ENCODE peak calls at places on chromosomes 16 and 17, in eight cellular contexts. V is RWPE1, G is mesothelial cell of epicardium, P is fibroblast of the aortic adventitia, X is ovary, S is neural progenitor cell, U is gastrocnemius medialis, M is cardiac muscle cell. F is an unnamed sample.

GRCh38 chr16:65249768-65250167 is 127.9 kb upstream of the CDH11 start:
- DNase-seq in P (peak; percentile 95), V (no peak), U (peak; percentile 11), G (no peak), S (no peak), X (peak; percentile 85), M (peak; percentile 91), F (peak; percentile 86)

GRCh38 chr16:1152651-1153259 is at the start of gene CACNA1H:
- DNase-seq in V (peak; percentile 71), M (no peak), X (peak; percentile 89), G (peak; percentile 43), P (no peak), S (peak; percentile 86), U (no peak), F (no peak)

GRCh38 chr16:48366165-48367093 is 18.8 kb downstream of the SIAH1 start:
- DNase-seq in S (peak; percentile 62), U (peak; percentile 67), P (peak; percentile 97), M (peak; percentile 95), X (no peak), G (no peak), V (peak; percentile 76), F (no peak)

GRCh38 chr16:80968386-80969113 is 38.1 kb downstream of the CMC2 start:
- DNase-seq in M (no peak), S (no peak), X (no peak), V (no peak), U (no peak), P (peak; percentile 47), G (no peak), F (no peak)

GRCh38 chr16:26787924-26788323 is 278.8 kb upstream of the C16orf82 start:
- DNase-seq in S (no peak), X (no peak), V (no peak), M (no peak), G (no peak), P (no peak), U (no peak), F (no peak)

GRCh38 chr16:82439678-82440293 is 187.0 kb upstream of the CDH13 start:
- DNase-seq in G (no peak), V (peak; percentile 38), P (peak; percentile 1), X (no peak), U (no peak), M (peak; percentile 16), S (peak; percentile 35), F (no peak)

GRCh38 chr17:76682306-76682705 is 28.5 kb downstream of the MXRA7 start:
- DNase-seq in P (peak; percentile 97), M (peak; percentile 94), G (no peak), S (no peak), X (peak; percentile 83), V (no peak), U (no peak), F (no peak)

GRCh38 chr17:33506889-33507650 is 214.0 kb upstream of the ASIC2 start:
- DNase-seq in P (no peak), M (peak; percentile 23), G (no peak), X (no peak), V (no peak), S (no peak), U (no peak), F (no peak)

GRCh38 chr16:4500283-4500682 is 24.1 kb downstream of the HMOX2 start:
- DNase-seq in G (no peak), M (peak; percentile 83), X (no peak), V (peak; percentile 87), P (peak; percentile 89), U (peak; percentile 70), S (no peak), F (no peak)

GRCh38 chr17:1022278-1023024 is 25.5 kb downstream of the TIMM22 start:
- DNase-seq in X (no peak), G (no peak), M (no peak), U (no peak), V (no peak), S (peak; percentile 57), P (no peak), F (peak; percentile 69)

GRCh38 chr17:7704601-7705268 is at the start of gene EFNB3:
- DNase-seq in M (peak; percentile 66), X (peak; percentile 59), G (peak; percentile 57), P (peak; percentile 36), S (peak; percentile 92), U (no peak), V (no peak), F (no peak)

GRCh38 chr16:52964290-52964689 is 88.4 kb downstream of the CHD9NB start:
- DNase-seq in X (no peak), S (peak; percentile 89), U (no peak), P (no peak), V (no peak), M (no peak), G (no peak), F (no peak)

GRCh38 chr17:8185580-8186445 is 4.2 kb downstream of the BORCS6 start:
- DNase-seq in U (peak; percentile 82), G (peak; percentile 84), M (peak; percentile 77), V (peak; percentile 59), X (peak; percentile 94), S (peak; percentile 88), P (peak; percentile 70), F (peak; percentile 97)

GRCh38 chr17:10547351-10547750 is 2.1 kb downstream of the MYH2 start:
- DNase-seq in X (no peak), G (no peak), M (no peak), U (no peak), P (no peak), S (no peak), V (no peak), F (no peak)

GRCh38 chr17:82939213-82940030 is 99.6 kb upstream of the ZNF750 start:
- DNase-seq in S (no peak), V (no peak), X (peak; percentile 29), U (no peak), M (no peak), P (no peak), G (no peak), F (no peak)

GRCh38 chr17:4475463-4475862 is 23.2 kb upstream of the SPNS2 start:
- DNase-seq in S (no peak), P (no peak), V (no peak), X (no peak), G (no peak), U (no peak), M (no peak), F (no peak)

GRCh38 chr17:7439462-7440112 is at the start of gene FGF11:
- DNase-seq in X (no peak), V (no peak), P (no peak), M (no peak), U (no peak), S (peak; percentile 56), G (no peak), F (no peak)

GRCh38 chr16:53041196-53041977 is 11.3 kb downstream of the CHD9NB start:
- DNase-seq in G (peak; percentile 31), P (peak; percentile 86), V (peak; percentile 81), X (peak; percentile 80), U (peak; percentile 66), S (peak; percentile 40), M (peak; percentile 90), F (peak; percentile 73)

GRCh38 chr16:27766166-27766925 is 216.4 kb downstream of the KATNIP start:
- DNase-seq in V (no peak), M (no peak), U (no peak), S (no peak), G (no peak), X (no peak), P (no peak), F (no peak)

GRCh38 chr16:65521685-65522338 is 399.9 kb upstream of the CDH11 start:
- DNase-seq in P (peak; percentile 59), X (no peak), G (no peak), S (peak; percentile 48), M (peak; percentile 51), U (no peak), V (no peak), F (no peak)

GRCh38 chr17:39264119-39264518 is 38.4 kb upstream of the STAC2 start:
- DNase-seq in M (peak; percentile 21), P (peak; percentile 70), G (no peak), V (no peak), S (no peak), X (no peak), U (peak; percentile 85), F (peak; percentile 63)

GRCh38 chr17:39261286-39261685 is 35.5 kb upstream of the STAC2 start:
- DNase-seq in P (no peak), U (no peak), G (no peak), M (no peak), X (no peak), S (peak; percentile 60), V (no peak), F (peak; percentile 5)
- TF ChIP-seq CTCF in P (peak; percentile 10), U (no peak), G (no peak), M (peak; percentile 27), X (no peak), S (peak; percentile 57), V (no peak), F (no peak)

DNA sequence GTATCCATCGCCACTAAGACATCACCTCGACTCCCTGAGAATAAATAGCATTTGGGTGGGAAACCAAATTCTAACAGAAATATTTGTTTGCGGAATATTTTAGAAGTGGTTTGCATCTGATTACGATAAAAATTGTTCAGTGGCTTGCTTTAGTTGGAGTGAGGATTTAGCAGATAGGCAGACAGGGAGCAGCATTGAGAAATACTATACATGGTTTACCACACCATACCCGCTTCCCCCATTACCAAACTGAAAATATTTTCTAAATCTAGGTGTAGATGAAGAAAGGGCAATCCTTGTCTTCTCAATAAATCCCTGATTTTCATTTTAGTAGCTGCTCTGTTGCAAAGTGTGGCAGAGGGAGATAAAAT is 895 bp upstream of the BAHCC1 start:
- DNase-seq in P (no peak), X (no peak), M (no peak), S (no peak), V (no peak), U (no peak), G (no peak), F (no peak)
- TF ChIP-seq CTCF in P (no peak), X (no peak), M (no peak), S (no peak), V (no peak), U (no peak), G (no peak), F (no peak)

DNA sequence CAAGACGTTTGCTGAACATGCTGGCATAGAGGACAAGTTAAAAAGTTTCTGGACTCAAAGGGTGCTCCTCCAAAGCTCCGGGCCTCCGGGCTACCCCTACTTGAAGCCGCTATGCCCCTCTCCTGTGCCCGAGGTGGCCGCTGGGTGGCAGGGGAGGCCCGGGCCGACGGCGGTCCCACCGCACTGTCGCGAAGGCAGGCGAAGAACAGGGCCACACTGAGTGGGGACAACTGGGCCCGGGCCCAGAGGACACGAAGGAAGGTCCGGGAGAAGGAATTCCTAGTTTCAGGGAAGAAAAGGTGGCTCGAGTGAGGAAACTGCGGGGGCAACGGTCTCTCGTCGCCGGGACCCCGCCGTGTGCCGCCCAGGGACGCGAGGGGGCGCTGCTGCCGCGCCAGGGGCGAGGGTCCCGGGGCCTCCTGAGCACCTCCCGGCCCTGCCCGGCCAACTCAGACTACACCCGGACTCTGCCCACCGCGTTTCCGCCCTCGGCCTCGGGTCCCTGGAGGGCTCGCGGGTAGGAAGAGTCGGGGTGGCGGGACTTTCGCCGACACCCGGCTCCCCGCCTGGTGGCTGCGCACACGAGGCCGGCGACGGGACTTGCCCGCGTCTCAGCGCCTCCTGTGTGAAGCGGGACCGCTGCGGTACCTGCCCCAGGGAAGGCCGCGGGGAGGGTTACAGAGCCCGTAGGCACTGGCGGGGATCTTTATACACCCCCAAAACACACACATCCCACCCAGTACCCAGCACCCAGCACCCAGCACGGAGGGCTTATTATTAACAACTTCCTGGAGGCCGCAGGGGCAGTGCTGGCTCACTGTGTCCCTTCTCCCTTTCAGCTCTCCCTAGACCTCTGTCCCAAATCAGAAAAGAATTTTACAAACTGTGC is 772 bp upstream of the CHCT1 start:
- DNase-seq in G (peak; percentile 50), X (peak; percentile 74), U (peak; percentile 64), S (peak; percentile 89), M (peak; percentile 73), P (peak; percentile 48), V (peak; percentile 55), F (peak; percentile 66)
- TF ChIP-seq CTCF in G (peak; percentile 90), X (peak; percentile 90), U (peak; percentile 94), S (peak; percentile 99), M (peak; percentile 92), P (peak; percentile 87), V (peak; percentile 96), F (peak; percentile 99)

GRCh38 chr17:55620945-55621344 is 101.7 kb downstream of the TMEM100 start:
- DNase-seq in U (no peak), P (no peak), V (no peak), M (no peak), G (no peak), S (no peak), X (no peak), F (no peak)
- TF ChIP-seq CTCF in U (no peak), P (no peak), V (no peak), M (no peak), G (no peak), S (no peak), X (no peak), F (no peak)

F was measured in right atrium auricular region.